ENCODE peak calls at places on chromosomes 2 and 18, in four cellular contexts. S is uterus, R is brain microvascular endothelial cell, G is kidney. I is an unnamed sample.

GRCh38 chr2:206869824-206870495 is 69.4 kb upstream of the CPO start:
- DNase-seq in S (no peak), R (no peak), G (no peak), I (no peak)

GRCh38 chr2:70939001-70939846 is 3.5 kb downstream of the ATP6V1B1 start:
- DNase-seq in S (no peak), R (no peak), G (no peak), I (no peak)

GRCh38 chr2:24959761-24960160 is 12.0 kb downstream of the DNAJC27 start:
- DNase-seq in S (no peak), R (no peak), G (no peak), I (no peak)

GRCh38 chr2:33437297-33437696 is 39.2 kb upstream of the RASGRP3 start:
- DNase-seq in S (no peak), R (peak), G (no peak), I (no peak)

GRCh38 chr2:47631840-47632398 is 151.0 kb upstream of the MSH6 start:
- DNase-seq in S (no peak), R (peak), G (peak), I (no peak)

GRCh38 chr18:76765649-76766048 is 56.7 kb upstream of the ZNF236 start:
- DNase-seq in S (no peak), R (no peak), G (no peak), I (peak)

GRCh38 chr18:60259052-60259681 is 113.4 kb downstream of the MC4R start:
- DNase-seq in S (no peak), R (peak), G (no peak), I (no peak)

GRCh38 chr18:39441648-39442047 is 1876.0 kb upstream of the CELF4 start:
- DNase-seq in S (no peak), R (no peak), G (no peak), I (no peak)

GRCh38 chr2:98552499-98553179 is 55.7 kb downstream of the COA5 start:
- DNase-seq in S (no peak), R (peak), G (no peak), I (no peak)

GRCh38 chr2:217289909-217290283 is 430.0 kb upstream of the TNP1 start:
- DNase-seq in S (no peak), R (no peak), G (no peak), I (peak)

GRCh38 chr2:128440666-128441340 is 122.1 kb upstream of the HS6ST1 start:
- DNase-seq in S (no peak), R (no peak), G (no peak), I (no peak)

GRCh38 chr18:5890606-5891360 is 4.5 kb downstream of the TMEM200C start:
- DNase-seq in S (peak), R (no peak), G (peak), I (peak)

GRCh38 chr18:72543362-72544055 is 633 bp downstream of the CBLN2 start:
- DNase-seq in S (no peak), R (no peak), G (no peak), I (no peak)

GRCh38 chr2:66508358-66509071 is 73.6 kb downstream of the MEIS1 start:
- DNase-seq in S (no peak), R (no peak), G (no peak), I (no peak)

GRCh38 chr2:80621661-80622060 is 317.1 kb upstream of the LRRTM1 start:
- DNase-seq in S (no peak), R (no peak), G (no peak), I (no peak)

GRCh38 chr2:133885847-133886246 is 317.6 kb upstream of the NCKAP5 start:
- DNase-seq in S (no peak), R (no peak), G (no peak), I (no peak)

GRCh38 chr18:13048061-13048605 is 57.0 kb downstream of the CEP192 start:
- DNase-seq in S (no peak), R (no peak), G (no peak), I (no peak)

GRCh38 chr2:70960833-70961647 is 17.4 kb upstream of the ANKRD53 start:
- DNase-seq in S (no peak), R (no peak), G (no peak), I (no peak)

GRCh38 chr18:4017479-4017878 is 437.6 kb downstream of the DLGAP1 start:
- DNase-seq in S (no peak), R (no peak), G (no peak), I (no peak)

GRCh38 chr2:222424729-222425671 is 657 bp downstream of the SGPP2 start:
- DNase-seq in S (no peak), R (no peak), G (peak), I (no peak)

GRCh38 chr18:63422087-63422861 is at the start of gene VPS4B:
- DNase-seq in S (peak), R (peak), G (peak), I (peak)
- TF ChIP-seq CTCF in S (peak), R (no peak), G (no peak), I (no peak)

DNA sequence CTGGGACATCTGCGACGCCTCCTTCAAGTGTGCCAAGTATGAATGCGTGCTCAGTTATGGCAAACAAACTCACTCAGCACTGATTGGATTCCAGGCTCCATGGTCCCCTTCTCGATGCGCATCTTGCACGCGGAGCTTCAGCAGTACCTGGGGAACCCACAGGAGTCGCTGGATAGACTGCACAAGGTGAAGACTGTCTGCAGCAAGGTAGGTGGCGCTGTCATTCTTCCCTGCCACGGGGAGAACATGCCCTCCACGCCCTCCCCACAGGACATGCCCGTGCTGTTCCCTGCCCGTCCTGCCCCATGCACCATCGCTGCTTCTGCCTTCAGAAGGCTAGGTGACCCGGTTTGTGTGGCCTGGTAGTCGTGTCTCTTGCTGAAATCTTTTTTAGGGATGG is 64.2 kb downstream of the TRAPPC12 start:
- DNase-seq in S (no peak), R (no peak), G (no peak), I (no peak)
- TF ChIP-seq CTCF in S (no peak), R (peak), G (no peak), I (no peak)

GRCh38 chr2:118387509-118387908 is 299.2 kb downstream of the INSIG2 start:
- DNase-seq in S (no peak), R (peak), G (no peak), I (no peak)
- TF ChIP-seq CTCF in S (no peak), R (no peak), G (no peak), I (no peak)

GRCh38 chr2:135819211-135819610 is 17.8 kb downstream of the LCT start:
- DNase-seq in S (no peak), R (peak), G (no peak), I (no peak)
- TF ChIP-seq CTCF in S (no peak), R (peak), G (no peak), I (peak)

DNA sequence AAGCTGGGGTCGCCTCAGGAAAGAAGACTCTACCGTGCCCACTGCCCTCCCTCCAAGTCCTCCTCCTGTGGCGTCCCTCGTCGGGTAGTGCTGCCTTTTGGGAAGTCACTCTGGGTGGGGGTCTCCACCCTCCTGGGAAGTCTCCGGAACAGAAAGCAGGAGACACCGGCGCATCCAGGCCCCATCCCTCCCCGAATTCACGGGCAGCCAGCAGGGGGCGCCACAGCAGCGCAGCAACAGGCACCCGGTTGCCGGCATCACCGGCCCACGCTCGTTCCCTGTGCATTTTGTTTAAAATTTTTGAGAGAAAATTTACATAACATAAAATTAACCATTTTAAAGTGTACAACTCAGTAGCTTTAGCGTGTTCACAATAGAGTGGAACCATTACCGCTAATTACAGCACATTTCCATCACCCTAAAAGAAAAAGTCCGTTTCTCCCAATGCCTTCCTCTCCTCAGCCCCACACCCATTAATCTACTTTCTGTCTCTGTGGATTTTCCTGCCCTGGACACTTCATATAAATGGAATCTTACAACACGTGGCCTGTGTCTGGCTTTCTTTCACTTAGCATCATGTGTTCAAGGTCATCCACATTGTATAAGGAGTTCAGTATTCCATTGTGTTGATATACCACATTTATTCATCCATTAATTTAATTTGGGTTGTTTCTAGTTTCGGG is 62.3 kb downstream of the ADNP2 start:
- DNase-seq in S (peak), R (no peak), G (peak), I (peak)
- TF ChIP-seq CTCF in S (peak), R (peak), G (peak), I (peak)

GRCh38 chr2:171522057-171522803 is at the start of gene CYBRD1:
- DNase-seq in S (peak), R (peak), G (peak), I (no peak)
- TF ChIP-seq CTCF in S (no peak), R (peak), G (no peak), I (no peak)

DNA sequence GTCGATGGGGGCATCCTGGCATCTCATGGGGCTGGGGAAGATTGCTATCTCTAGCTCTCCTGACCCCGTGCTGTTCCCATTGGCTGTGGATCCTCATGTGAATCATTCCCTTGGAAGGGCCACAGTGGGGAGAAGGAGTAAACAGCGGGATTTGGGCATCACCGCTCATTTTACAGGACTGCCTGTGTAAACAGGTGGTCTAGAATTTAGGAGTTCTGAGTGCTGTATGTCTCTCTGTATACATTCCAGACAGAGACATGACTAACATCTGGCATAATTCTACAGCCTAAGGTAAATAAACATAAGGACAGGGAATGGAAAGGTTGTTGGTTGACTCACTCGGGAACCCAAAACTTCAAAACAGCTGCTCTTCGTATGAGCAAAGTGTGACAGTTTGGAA is 92.7 kb downstream of the COPS8 start:
- DNase-seq in S (no peak), R (peak), G (no peak), I (no peak)
- TF ChIP-seq CTCF in S (no peak), R (no peak), G (no peak), I (no peak)